ENCODE peak calls at places on chromosomes 13 and 19, in six cellular contexts. One of them, this sample, is unnamed.

GRCh38 chr19:38082256-38083118 is 141.5 kb downstream of the DPF1 start:
- DNase-seq in erythroblast: no peak
- DNase-seq in stomach: no peak
- DNase-seq in heart left ventricle: no peak
- DNase-seq in HCT116: no peak
- DNase-seq in esophagus muscularis mucosa: no peak
- DNase-seq in this sample: no peak

GRCh38 chr13:75124415-75124814 is 357.6 kb downstream of the TBC1D4 start:
- DNase-seq in erythroblast: no peak
- DNase-seq in stomach: no peak
- DNase-seq in heart left ventricle: no peak
- DNase-seq in HCT116: no peak
- DNase-seq in esophagus muscularis mucosa: no peak
- DNase-seq in this sample: no peak

GRCh38 chr19:18119243-18120105 is 21.9 kb downstream of the MAST3 start:
- DNase-seq in erythroblast: no peak
- DNase-seq in stomach: no peak
- DNase-seq in heart left ventricle: no peak
- DNase-seq in HCT116: no peak
- DNase-seq in esophagus muscularis mucosa: no peak
- DNase-seq in this sample: no peak

GRCh38 chr19:18904334-18905057 is 8.5 kb upstream of the CERS1 start:
- DNase-seq in erythroblast: no peak
- DNase-seq in stomach: no peak
- DNase-seq in heart left ventricle: no peak
- DNase-seq in HCT116: no peak
- DNase-seq in esophagus muscularis mucosa: no peak
- DNase-seq in this sample: no peak

GRCh38 chr13:35356572-35356971 is 119.9 kb downstream of the MAB21L1 start:
- DNase-seq in erythroblast: no peak
- DNase-seq in stomach: no peak
- DNase-seq in heart left ventricle: no peak
- DNase-seq in HCT116: no peak
- DNase-seq in esophagus muscularis mucosa: no peak
- DNase-seq in this sample: no peak

GRCh38 chr13:113307491-113307890 is 10.5 kb downstream of the LAMP1 start:
- DNase-seq in erythroblast: no peak
- DNase-seq in stomach: no peak
- DNase-seq in heart left ventricle: no peak
- DNase-seq in HCT116: no peak
- DNase-seq in esophagus muscularis mucosa: no peak
- DNase-seq in this sample: no peak

GRCh38 chr13:30743319-30744055 is 8.1 kb downstream of the ALOX5AP start:
- DNase-seq in erythroblast: no peak
- DNase-seq in stomach: peak; percentile 29
- DNase-seq in heart left ventricle: peak; percentile 48
- DNase-seq in HCT116: peak; percentile 76
- DNase-seq in esophagus muscularis mucosa: no peak
- DNase-seq in this sample: peak; percentile 61

GRCh38 chr13:111897178-111897845 is 169.6 kb upstream of the SOX1 start:
- DNase-seq in erythroblast: no peak
- DNase-seq in stomach: no peak
- DNase-seq in heart left ventricle: no peak
- DNase-seq in HCT116: no peak
- DNase-seq in esophagus muscularis mucosa: no peak
- DNase-seq in this sample: no peak

GRCh38 chr13:83449666-83450395 is 432.4 kb downstream of the SLITRK1 start:
- DNase-seq in erythroblast: no peak
- DNase-seq in stomach: no peak
- DNase-seq in heart left ventricle: no peak
- DNase-seq in HCT116: no peak
- DNase-seq in esophagus muscularis mucosa: no peak
- DNase-seq in this sample: peak; percentile 13

GRCh38 chr13:73985789-73986188 is 148.4 kb downstream of the KLF12 start:
- DNase-seq in erythroblast: no peak
- DNase-seq in stomach: no peak
- DNase-seq in heart left ventricle: no peak
- DNase-seq in HCT116: no peak
- DNase-seq in esophagus muscularis mucosa: no peak
- DNase-seq in this sample: no peak

GRCh38 chr13:105956891-105957290 is 578.6 kb downstream of the EFNB2 start:
- DNase-seq in erythroblast: no peak
- DNase-seq in stomach: no peak
- DNase-seq in heart left ventricle: peak; percentile 30
- DNase-seq in HCT116: no peak
- DNase-seq in esophagus muscularis mucosa: no peak
- DNase-seq in this sample: no peak

GRCh38 chr19:4152241-4152998 is 1.0 kb upstream of the CREB3L3 start:
- DNase-seq in erythroblast: no peak
- DNase-seq in stomach: no peak
- DNase-seq in heart left ventricle: no peak
- DNase-seq in HCT116: no peak
- DNase-seq in esophagus muscularis mucosa: no peak
- DNase-seq in this sample: no peak

GRCh38 chr13:95644611-95645052 is at the start of gene DZIP1:
- DNase-seq in erythroblast: peak; percentile 11
- DNase-seq in stomach: peak; percentile 41
- DNase-seq in heart left ventricle: peak; percentile 85
- DNase-seq in HCT116: no peak
- DNase-seq in esophagus muscularis mucosa: no peak
- DNase-seq in this sample: peak; percentile 93

GRCh38 chr19:4495471-4495870 is 22.8 kb downstream of the PLIN4 start:
- DNase-seq in erythroblast: no peak
- DNase-seq in stomach: peak; percentile 42
- DNase-seq in heart left ventricle: no peak
- DNase-seq in HCT116: peak; percentile 22
- DNase-seq in esophagus muscularis mucosa: no peak
- DNase-seq in this sample: no peak

DNA sequence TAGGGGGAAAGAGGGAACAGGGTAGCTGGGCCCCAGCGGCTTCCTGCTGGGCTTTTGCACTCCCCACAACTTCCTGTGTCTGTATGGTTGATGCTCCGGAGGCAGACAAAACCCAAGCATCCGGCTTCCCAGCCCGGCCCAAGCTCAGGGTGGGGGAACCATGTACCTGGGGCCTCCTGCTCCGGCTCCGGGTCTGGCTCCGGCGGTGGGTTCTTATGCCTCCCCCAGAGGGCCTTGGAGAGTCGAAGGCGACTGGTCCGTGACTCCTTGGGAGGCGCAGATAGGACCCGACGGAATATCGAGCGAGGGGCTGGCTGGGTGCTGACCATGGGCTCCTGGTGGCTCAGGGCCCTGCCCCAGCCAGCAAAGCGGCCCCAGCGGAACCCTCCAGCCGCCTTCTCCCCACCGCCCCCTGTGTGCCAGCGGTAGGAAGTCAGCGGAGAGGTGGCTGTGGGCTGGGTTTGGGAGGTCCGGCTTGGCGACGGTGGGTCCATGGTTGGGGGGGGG is 426 bp downstream of the RASAL3 start:
- DNase-seq in erythroblast: no peak
- DNase-seq in stomach: peak; percentile 51
- DNase-seq in heart left ventricle: no peak
- DNase-seq in HCT116: no peak
- DNase-seq in esophagus muscularis mucosa: no peak
- DNase-seq in this sample: no peak
- TF ChIP-seq POLR2A in erythroblast: peak; percentile 37
- TF ChIP-seq POLR2A in stomach: no peak
- TF ChIP-seq POLR2A in heart left ventricle: no peak
- TF ChIP-seq POLR2A in HCT116: no peak
- TF ChIP-seq POLR2A in esophagus muscularis mucosa: no peak
- TF ChIP-seq POLR2A in this sample: no peak

GRCh38 chr19:49363265-49364082 is at the start of gene DKKL1:
- DNase-seq in erythroblast: peak; percentile 92
- DNase-seq in stomach: peak; percentile 100
- DNase-seq in heart left ventricle: peak; percentile 99
- DNase-seq in HCT116: peak; percentile 99
- DNase-seq in esophagus muscularis mucosa: peak; percentile 100
- DNase-seq in this sample: peak; percentile 96
- TF ChIP-seq POLR2A in erythroblast: no peak
- TF ChIP-seq POLR2A in stomach: no peak
- TF ChIP-seq POLR2A in heart left ventricle: peak; percentile 69
- TF ChIP-seq POLR2A in HCT116: no peak
- TF ChIP-seq POLR2A in esophagus muscularis mucosa: peak; percentile 48
- TF ChIP-seq POLR2A in this sample: no peak

DNA sequence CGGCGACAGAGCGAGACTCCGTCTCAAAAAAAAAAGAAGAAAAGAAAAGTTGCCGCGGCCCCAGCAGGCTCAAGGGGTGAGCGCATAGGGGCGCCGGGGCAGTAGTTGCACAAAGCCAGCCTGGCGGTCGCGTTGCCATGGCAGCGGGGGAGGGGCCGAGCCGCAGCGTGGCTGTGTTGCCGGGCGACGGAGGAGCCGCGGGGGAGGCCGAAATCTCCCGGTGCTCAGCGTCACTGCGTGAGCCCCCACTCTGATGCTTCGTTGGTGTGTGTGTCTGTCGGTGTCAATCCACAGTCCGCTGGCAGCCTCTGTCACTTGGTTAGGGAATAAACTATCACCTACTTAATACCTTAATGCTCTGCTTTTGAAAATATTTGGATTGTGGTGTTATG is 82.9 kb upstream of the C1QTNF9B start:
- DNase-seq in erythroblast: peak; percentile 67
- DNase-seq in stomach: peak; percentile 83
- DNase-seq in heart left ventricle: peak; percentile 88
- DNase-seq in HCT116: no peak
- DNase-seq in esophagus muscularis mucosa: peak; percentile 93
- DNase-seq in this sample: peak; percentile 35
- TF ChIP-seq POLR2A in erythroblast: no peak
- TF ChIP-seq POLR2A in stomach: no peak
- TF ChIP-seq POLR2A in heart left ventricle: no peak
- TF ChIP-seq POLR2A in HCT116: no peak
- TF ChIP-seq POLR2A in esophagus muscularis mucosa: no peak
- TF ChIP-seq POLR2A in this sample: no peak

GRCh38 chr19:47112166-47112663 is 1.4 kb downstream of the ZC3H4 start:
- DNase-seq in erythroblast: peak; percentile 96
- DNase-seq in stomach: peak; percentile 83
- DNase-seq in heart left ventricle: peak; percentile 94
- DNase-seq in HCT116: no peak
- DNase-seq in esophagus muscularis mucosa: peak; percentile 98
- DNase-seq in this sample: peak; percentile 37
- TF ChIP-seq POLR2A in erythroblast: no peak
- TF ChIP-seq POLR2A in stomach: no peak
- TF ChIP-seq POLR2A in heart left ventricle: peak; percentile 55
- TF ChIP-seq POLR2A in HCT116: no peak
- TF ChIP-seq POLR2A in esophagus muscularis mucosa: peak; percentile 39
- TF ChIP-seq POLR2A in this sample: peak; percentile 67

GRCh38 chr19:51794865-51795490 is at the start of gene FPR3:
- DNase-seq in erythroblast: no peak
- DNase-seq in stomach: no peak
- DNase-seq in heart left ventricle: no peak
- DNase-seq in HCT116: no peak
- DNase-seq in esophagus muscularis mucosa: no peak
- DNase-seq in this sample: no peak
- TF ChIP-seq POLR2A in erythroblast: no peak
- TF ChIP-seq POLR2A in stomach: no peak
- TF ChIP-seq POLR2A in heart left ventricle: no peak
- TF ChIP-seq POLR2A in HCT116: no peak
- TF ChIP-seq POLR2A in esophagus muscularis mucosa: no peak
- TF ChIP-seq POLR2A in this sample: no peak

GRCh38 chr19:15934332-15935078 is at the start of gene CYP4F11:
- DNase-seq in erythroblast: no peak
- DNase-seq in stomach: peak; percentile 96
- DNase-seq in heart left ventricle: peak; percentile 84
- DNase-seq in HCT116: peak; percentile 75
- DNase-seq in esophagus muscularis mucosa: peak; percentile 81
- DNase-seq in this sample: peak; percentile 81
- TF ChIP-seq POLR2A in erythroblast: no peak
- TF ChIP-seq POLR2A in stomach: no peak
- TF ChIP-seq POLR2A in heart left ventricle: no peak
- TF ChIP-seq POLR2A in HCT116: no peak
- TF ChIP-seq POLR2A in esophagus muscularis mucosa: no peak
- TF ChIP-seq POLR2A in this sample: no peak